ENCODE peak calls at places on chromosomes 5 and 9, in eight cellular contexts. Z is A549, X is LoVo, Y is activated T-cell treated with anti-CD3 and anti-CD28 coated beads for 24 hours, W is EL, Q is GM13977, M is adrenal gland, O is heart left ventricle. J is an unnamed sample.

GRCh38 chr9:109264865-109265532 is 55.9 kb downstream of the EPB41L4B start:
- DNase-seq in Z (no peak), X (no peak), Y (no peak), W (no peak), Q (no peak), M (no peak), O (peak), J (no peak)

GRCh38 chr5:34959323-34959722 is 30.0 kb downstream of the DNAJC21 start:
- DNase-seq in Z (no peak), X (peak), Y (no peak), W (peak), Q (peak), M (no peak), O (no peak), J (no peak)

GRCh38 chr9:133239533-133240090 is 30.6 kb upstream of the OBP2B start:
- DNase-seq in Z (no peak), X (peak), Y (no peak), W (no peak), Q (no peak), M (no peak), O (no peak), J (no peak)

GRCh38 chr5:41843456-41844112 is 26.6 kb downstream of the OXCT1 start:
- DNase-seq in Z (peak), X (peak), Y (no peak), W (peak), Q (no peak), M (peak), O (peak), J (no peak)

GRCh38 chr9:131330814-131331600 is 41.5 kb downstream of the PLPP7 start:
- DNase-seq in Z (no peak), X (no peak), Y (no peak), W (no peak), Q (no peak), M (no peak), O (peak), J (peak)

GRCh38 chr9:138074516-138074915 is 196.9 kb downstream of the CACNA1B start:
- DNase-seq in Z (no peak), X (no peak), Y (no peak), W (no peak), Q (no peak), M (no peak), O (peak), J (no peak)

GRCh38 chr5:68861099-68861498 is 232.7 kb upstream of the SLC30A5 start:
- DNase-seq in Z (no peak), X (no peak), Y (no peak), W (no peak), Q (no peak), M (no peak), O (no peak), J (no peak)

GRCh38 chr9:21817176-21817575 is 14.7 kb downstream of the MTAP start:
- DNase-seq in Z (no peak), X (no peak), Y (no peak), W (peak), Q (no peak), M (no peak), O (no peak), J (no peak)

GRCh38 chr5:87311400-87312279 is 44.0 kb downstream of the RASA1 start:
- DNase-seq in Z (no peak), X (no peak), Y (no peak), W (peak), Q (no peak), M (no peak), O (no peak), J (no peak)

GRCh38 chr5:35924950-35925722 is 13.3 kb downstream of the CAPSL start:
- DNase-seq in Z (peak), X (peak), Y (peak), W (peak), Q (peak), M (peak), O (peak), J (peak)

GRCh38 chr5:155850411-155850810 is 476.6 kb upstream of the SGCD start:
- DNase-seq in Z (no peak), X (no peak), Y (no peak), W (no peak), Q (no peak), M (no peak), O (no peak), J (no peak)